ENCODE peak calls at places on chromosomes 16 and 17, in seven cellular contexts. One of them, this sample, is unnamed. For H3K27me3, the result is how much of the 10 kb centered on the place peaks cover.

GRCh38 chr17:75970011-75970523 is 8.9 kb downstream of the ACOX1 start:
- DNase-seq in mesendoderm: peak
- DNase-seq in stomach: no peak
- DNase-seq in GM23248: peak
- DNase-seq in CD4-positive, alpha-beta memory T cell: no peak
- DNase-seq in transverse colon: no peak
- DNase-seq in cardiac muscle cell: peak
- DNase-seq in this sample: no peak

GRCh38 chr16:55221836-55222235 is 102.2 kb upstream of the IRX6 start:
- DNase-seq in mesendoderm: no peak
- DNase-seq in stomach: no peak
- DNase-seq in GM23248: no peak
- DNase-seq in CD4-positive, alpha-beta memory T cell: no peak
- DNase-seq in transverse colon: no peak
- DNase-seq in cardiac muscle cell: no peak
- DNase-seq in this sample: no peak

GRCh38 chr17:78001182-78001581 is 42.7 kb downstream of the TNRC6C start:
- DNase-seq in mesendoderm: peak
- DNase-seq in stomach: no peak
- DNase-seq in GM23248: no peak
- DNase-seq in CD4-positive, alpha-beta memory T cell: no peak
- DNase-seq in transverse colon: no peak
- DNase-seq in cardiac muscle cell: peak
- DNase-seq in this sample: no peak

GRCh38 chr16:56257260-56257659 is 66.0 kb downstream of the GNAO1 start:
- DNase-seq in mesendoderm: no peak
- DNase-seq in stomach: peak
- DNase-seq in GM23248: no peak
- DNase-seq in CD4-positive, alpha-beta memory T cell: no peak
- DNase-seq in transverse colon: peak
- DNase-seq in cardiac muscle cell: no peak
- DNase-seq in this sample: peak

GRCh38 chr16:15641753-15642556 is 999 bp downstream of the MARF1 start:
- DNase-seq in mesendoderm: no peak
- DNase-seq in stomach: no peak
- DNase-seq in GM23248: no peak
- DNase-seq in CD4-positive, alpha-beta memory T cell: no peak
- DNase-seq in transverse colon: no peak
- DNase-seq in cardiac muscle cell: no peak
- DNase-seq in this sample: no peak

GRCh38 chr17:57707892-57708291 is 37.2 kb downstream of the CCDC182 start:
- DNase-seq in mesendoderm: peak
- DNase-seq in stomach: no peak
- DNase-seq in GM23248: peak
- DNase-seq in CD4-positive, alpha-beta memory T cell: no peak
- DNase-seq in transverse colon: no peak
- DNase-seq in cardiac muscle cell: peak
- DNase-seq in this sample: peak

GRCh38 chr16:79874391-79874790 is 273.9 kb upstream of the MAF start:
- DNase-seq in mesendoderm: no peak
- DNase-seq in stomach: no peak
- DNase-seq in GM23248: no peak
- DNase-seq in CD4-positive, alpha-beta memory T cell: no peak
- DNase-seq in transverse colon: peak
- DNase-seq in cardiac muscle cell: no peak
- DNase-seq in this sample: no peak

GRCh38 chr17:76154935-76155845 is 14.1 kb upstream of the FOXJ1 start:
- DNase-seq in mesendoderm: no peak
- DNase-seq in stomach: no peak
- DNase-seq in GM23248: no peak
- DNase-seq in CD4-positive, alpha-beta memory T cell: no peak
- DNase-seq in transverse colon: no peak
- DNase-seq in cardiac muscle cell: no peak
- DNase-seq in this sample: no peak

GRCh38 chr16:68227183-68227793 is 8.6 kb downstream of the ESRP2 start:
- DNase-seq in mesendoderm: no peak
- DNase-seq in stomach: peak
- DNase-seq in GM23248: no peak
- DNase-seq in CD4-positive, alpha-beta memory T cell: no peak
- DNase-seq in transverse colon: no peak
- DNase-seq in cardiac muscle cell: no peak
- DNase-seq in this sample: no peak

GRCh38 chr16:57405194-57405593 is 627 bp downstream of the CCL17 start:
- DNase-seq in mesendoderm: no peak
- DNase-seq in stomach: no peak
- DNase-seq in GM23248: peak
- DNase-seq in CD4-positive, alpha-beta memory T cell: no peak
- DNase-seq in transverse colon: no peak
- DNase-seq in cardiac muscle cell: no peak
- DNase-seq in this sample: no peak

GRCh38 chr16:48611329-48612137 is 1.6 kb upstream of the N4BP1 start:
- DNase-seq in mesendoderm: peak
- DNase-seq in stomach: peak
- DNase-seq in GM23248: no peak
- DNase-seq in CD4-positive, alpha-beta memory T cell: peak
- DNase-seq in transverse colon: peak
- DNase-seq in cardiac muscle cell: no peak
- DNase-seq in this sample: no peak

GRCh38 chr16:46787909-46788308 is 39.8 kb upstream of the MYLK3 start:
- DNase-seq in mesendoderm: no peak
- DNase-seq in stomach: no peak
- DNase-seq in GM23248: no peak
- DNase-seq in CD4-positive, alpha-beta memory T cell: no peak
- DNase-seq in transverse colon: no peak
- DNase-seq in cardiac muscle cell: no peak
- DNase-seq in this sample: no peak

GRCh38 chr17:7886227-7887037 is 2.2 kb upstream of the CHD3 start:
- DNase-seq in mesendoderm: peak
- DNase-seq in stomach: peak
- DNase-seq in GM23248: peak
- DNase-seq in CD4-positive, alpha-beta memory T cell: peak
- DNase-seq in transverse colon: peak
- DNase-seq in cardiac muscle cell: peak
- DNase-seq in this sample: peak

GRCh38 chr16:4690946-4691665 is 2.3 kb upstream of the NUDT16L1 start:
- DNase-seq in mesendoderm: no peak
- DNase-seq in stomach: no peak
- DNase-seq in GM23248: no peak
- DNase-seq in CD4-positive, alpha-beta memory T cell: no peak
- DNase-seq in transverse colon: no peak
- DNase-seq in cardiac muscle cell: no peak
- DNase-seq in this sample: no peak

GRCh38 chr17:16287563-16288027 is 65.7 kb downstream of the CENPV start:
- DNase-seq in mesendoderm: no peak
- DNase-seq in stomach: peak
- DNase-seq in GM23248: peak
- DNase-seq in CD4-positive, alpha-beta memory T cell: peak
- DNase-seq in transverse colon: peak
- DNase-seq in cardiac muscle cell: peak
- DNase-seq in this sample: no peak

GRCh38 chr16:51146256-51146924 is 4.7 kb downstream of the SALL1 start:
- DNase-seq in mesendoderm: no peak
- DNase-seq in stomach: no peak
- DNase-seq in GM23248: peak
- DNase-seq in CD4-positive, alpha-beta memory T cell: no peak
- DNase-seq in transverse colon: no peak
- DNase-seq in cardiac muscle cell: peak
- DNase-seq in this sample: no peak

GRCh38 chr17:50219345-50219744 is 17.9 kb upstream of the COL1A1 start:
- DNase-seq in mesendoderm: no peak
- DNase-seq in stomach: no peak
- DNase-seq in GM23248: peak
- DNase-seq in CD4-positive, alpha-beta memory T cell: no peak
- DNase-seq in transverse colon: no peak
- DNase-seq in cardiac muscle cell: peak
- DNase-seq in this sample: no peak

GRCh38 chr16:78676351-78676750 is 576.9 kb downstream of the WWOX start:
- DNase-seq in mesendoderm: no peak
- DNase-seq in stomach: no peak
- DNase-seq in GM23248: no peak
- DNase-seq in CD4-positive, alpha-beta memory T cell: no peak
- DNase-seq in transverse colon: no peak
- DNase-seq in cardiac muscle cell: no peak
- DNase-seq in this sample: no peak

GRCh38 chr16:27432600-27432957 is 30.6 kb downstream of the IL21R start:
- DNase-seq in mesendoderm: peak
- DNase-seq in stomach: no peak
- DNase-seq in GM23248: peak
- DNase-seq in CD4-positive, alpha-beta memory T cell: no peak
- DNase-seq in transverse colon: no peak
- DNase-seq in cardiac muscle cell: peak
- DNase-seq in this sample: no peak

GRCh38 chr17:82097187-82097918 is 683 bp downstream of the FASN start:
- DNase-seq in mesendoderm: no peak
- DNase-seq in stomach: peak
- DNase-seq in GM23248: peak
- DNase-seq in CD4-positive, alpha-beta memory T cell: no peak
- DNase-seq in transverse colon: peak
- DNase-seq in cardiac muscle cell: peak
- DNase-seq in this sample: peak

DNA sequence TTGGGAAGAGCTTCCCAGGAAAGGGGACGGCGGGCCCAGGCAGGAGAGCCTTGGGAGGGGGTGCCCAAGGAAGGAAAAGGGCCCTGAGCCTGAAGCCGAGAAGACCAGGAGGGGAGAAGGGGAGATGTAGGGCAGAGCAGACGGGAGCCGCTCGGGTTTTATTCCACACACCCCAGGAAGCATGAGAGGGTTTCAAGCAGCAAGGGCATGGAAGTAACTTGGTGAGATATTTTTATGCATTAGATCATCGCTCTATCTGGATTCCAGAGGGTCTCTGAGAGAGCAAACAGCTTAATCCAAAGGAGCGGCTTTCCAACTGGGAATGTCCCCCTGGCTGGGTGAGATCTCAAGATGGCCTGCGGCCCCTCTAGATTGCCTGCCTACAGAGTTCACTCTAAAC is 171.0 kb downstream of the IRX3 start:
- DNase-seq in mesendoderm: no peak
- DNase-seq in stomach: no peak
- DNase-seq in GM23248: no peak
- DNase-seq in CD4-positive, alpha-beta memory T cell: no peak
- DNase-seq in transverse colon: no peak
- DNase-seq in cardiac muscle cell: no peak
- DNase-seq in this sample: no peak
- H3K27me3 ChIP-seq in mesendoderm: under half
- H3K27me3 ChIP-seq in stomach: under half
- H3K27me3 ChIP-seq in GM23248: under half
- H3K27me3 ChIP-seq in CD4-positive, alpha-beta memory T cell: under half
- H3K27me3 ChIP-seq in transverse colon: under half
- H3K27me3 ChIP-seq in cardiac muscle cell: under half
- H3K27me3 ChIP-seq in this sample: under half

GRCh38 chr17:48568499-48569259 is 9.5 kb downstream of the HOXB4 start:
- DNase-seq in mesendoderm: no peak
- DNase-seq in stomach: no peak
- DNase-seq in GM23248: no peak
- DNase-seq in CD4-positive, alpha-beta memory T cell: no peak
- DNase-seq in transverse colon: no peak
- DNase-seq in cardiac muscle cell: no peak
- DNase-seq in this sample: no peak
- H3K27me3 ChIP-seq in mesendoderm: half or more
- H3K27me3 ChIP-seq in stomach: under half
- H3K27me3 ChIP-seq in GM23248: under half
- H3K27me3 ChIP-seq in CD4-positive, alpha-beta memory T cell: under half
- H3K27me3 ChIP-seq in transverse colon: under half
- H3K27me3 ChIP-seq in cardiac muscle cell: half or more
- H3K27me3 ChIP-seq in this sample: half or more

GRCh38 chr17:46890638-46891037 is 32.3 kb upstream of the GOSR2 start:
- DNase-seq in mesendoderm: no peak
- DNase-seq in stomach: no peak
- DNase-seq in GM23248: no peak
- DNase-seq in CD4-positive, alpha-beta memory T cell: no peak
- DNase-seq in transverse colon: no peak
- DNase-seq in cardiac muscle cell: no peak
- DNase-seq in this sample: no peak

GRCh38 chr17:46889992-46890564 is 32.9 kb upstream of the GOSR2 start:
- DNase-seq in mesendoderm: no peak
- DNase-seq in stomach: no peak
- DNase-seq in GM23248: no peak
- DNase-seq in CD4-positive, alpha-beta memory T cell: no peak
- DNase-seq in transverse colon: no peak
- DNase-seq in cardiac muscle cell: no peak
- DNase-seq in this sample: no peak

GRCh38 chr17:46888727-46889126 is 34.2 kb upstream of the GOSR2 start:
- DNase-seq in mesendoderm: no peak
- DNase-seq in stomach: no peak
- DNase-seq in GM23248: no peak
- DNase-seq in CD4-positive, alpha-beta memory T cell: no peak
- DNase-seq in transverse colon: no peak
- DNase-seq in cardiac muscle cell: no peak
- DNase-seq in this sample: no peak

GRCh38 chr17:46887717-46888116 is 35.2 kb upstream of the GOSR2 start:
- DNase-seq in mesendoderm: no peak
- DNase-seq in stomach: no peak
- DNase-seq in GM23248: no peak
- DNase-seq in CD4-positive, alpha-beta memory T cell: no peak
- DNase-seq in transverse colon: no peak
- DNase-seq in cardiac muscle cell: no peak
- DNase-seq in this sample: no peak

GRCh38 chr17:46889519-46889918 is 33.4 kb upstream of the GOSR2 start:
- DNase-seq in mesendoderm: no peak
- DNase-seq in stomach: no peak
- DNase-seq in GM23248: no peak
- DNase-seq in CD4-positive, alpha-beta memory T cell: no peak
- DNase-seq in transverse colon: no peak
- DNase-seq in cardiac muscle cell: no peak
- DNase-seq in this sample: no peak
- H3K27me3 ChIP-seq in mesendoderm: under half
- H3K27me3 ChIP-seq in stomach: under half
- H3K27me3 ChIP-seq in GM23248: half or more
- H3K27me3 ChIP-seq in CD4-positive, alpha-beta memory T cell: under half
- H3K27me3 ChIP-seq in transverse colon: under half
- H3K27me3 ChIP-seq in cardiac muscle cell: under half
- H3K27me3 ChIP-seq in this sample: under half

DNA sequence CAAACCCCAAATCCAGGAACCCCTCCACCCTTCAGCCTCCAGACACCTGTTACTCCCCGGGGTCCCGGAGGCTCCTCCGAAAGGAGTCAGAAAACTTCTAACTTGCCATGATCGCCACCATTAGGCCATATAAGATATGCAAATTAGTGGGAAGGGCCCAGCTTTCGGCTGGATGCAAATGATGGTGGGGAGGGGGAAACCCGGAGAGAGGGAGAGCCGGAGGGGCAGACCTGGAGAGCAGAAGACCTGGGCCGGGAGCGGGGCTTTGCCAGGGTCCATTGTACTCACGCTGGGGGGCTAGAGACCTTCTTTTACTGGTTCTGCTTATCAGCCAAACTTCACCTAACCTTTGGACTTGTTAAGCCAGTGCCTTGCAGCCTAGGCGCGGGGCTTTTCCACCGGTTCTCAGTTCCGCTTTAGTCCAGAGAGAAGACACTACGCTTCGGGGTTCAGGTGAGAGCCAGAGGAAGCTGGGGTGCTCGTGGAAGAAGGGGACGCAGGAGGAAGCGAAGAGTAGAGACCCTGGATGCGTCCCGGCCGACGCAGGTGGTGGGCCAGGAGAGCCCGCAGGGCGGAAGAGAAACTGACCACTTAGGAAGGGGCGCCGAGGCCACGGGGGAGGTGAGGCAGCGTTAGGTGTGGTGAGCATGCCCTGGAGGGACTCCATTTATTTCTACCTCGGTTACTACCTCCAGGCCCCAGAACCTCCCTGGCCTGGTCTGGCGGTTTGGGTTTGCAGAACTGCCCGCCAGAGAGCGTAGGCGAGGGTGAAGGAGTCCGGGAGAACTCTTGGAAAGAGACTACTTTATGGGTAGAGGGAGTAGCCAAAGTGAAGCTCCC is at the start of gene HNF1B:
- DNase-seq in mesendoderm: peak
- DNase-seq in stomach: peak
- DNase-seq in GM23248: no peak
- DNase-seq in CD4-positive, alpha-beta memory T cell: no peak
- DNase-seq in transverse colon: peak
- DNase-seq in cardiac muscle cell: no peak
- DNase-seq in this sample: no peak
- H3K27me3 ChIP-seq in mesendoderm: half or more
- H3K27me3 ChIP-seq in stomach: under half
- H3K27me3 ChIP-seq in GM23248: half or more
- H3K27me3 ChIP-seq in CD4-positive, alpha-beta memory T cell: under half
- H3K27me3 ChIP-seq in transverse colon: half or more
- H3K27me3 ChIP-seq in cardiac muscle cell: half or more
- H3K27me3 ChIP-seq in this sample: half or more